ENCODE peak calls at places on chromosomes 13 and 19, in six cellular contexts. P is stimulated activated CD8-positive, alpha-beta memory T cell treated with anti-CD3 and anti-CD28 coated beads, Interleukin-12 subunit alpha, Interleukin-12 subunit beta, amount 100 ng/mL, for 4 hours; C is activated CD8-positive, alpha-beta memory T cell treated with anti-CD3 and anti-CD28 coated beads for 24 hours; Q is effector memory CD4-positive, alpha-beta T cell; A is Daoy; N is cardiac muscle cell. H is an unnamed sample.

GRCh38 chr13:113442354-113442984 is 10.8 kb downstream of the ADPRHL1 start:
- DNase-seq in Q (no peak), A (no peak), C (no peak), P (no peak), N (no peak), H (no peak)

GRCh38 chr13:51202477-51203046 is 19.6 kb upstream of the FAM124A start:
- DNase-seq in A (no peak), C (no peak), P (no peak), Q (no peak), N (no peak), H (no peak)

GRCh38 chr19:12786950-12787349 is 4.3 kb upstream of the JUNB start:
- DNase-seq in Q (no peak), N (no peak), C (no peak), P (no peak), A (no peak), H (no peak)

GRCh38 chr13:45623516-45624090 is 8.1 kb upstream of the ERICH6B start:
- DNase-seq in C (no peak), A (peak), N (peak), P (no peak), Q (no peak), H (peak)

GRCh38 chr13:46052314-46053161 is at the start of gene ZC3H13:
- DNase-seq in N (peak), A (peak), P (peak), Q (peak), C (peak), H (peak)

GRCh38 chr19:57338798-57339378 is 12.2 kb upstream of the ZNF304 start:
- DNase-seq in A (no peak), N (no peak), P (no peak), Q (no peak), C (no peak), H (peak)

GRCh38 chr13:103694033-103694432 is 627.8 kb upstream of the SLC10A2 start:
- DNase-seq in N (no peak), P (no peak), C (no peak), A (no peak), Q (no peak), H (no peak)

GRCh38 chr13:51243227-51243626 is 21.0 kb downstream of the FAM124A start:
- DNase-seq in P (no peak), Q (no peak), A (no peak), C (no peak), N (no peak), H (no peak)

GRCh38 chr13:93230466-93230865 is 3.9 kb downstream of the GPC6 start:
- DNase-seq in A (no peak), N (peak), P (no peak), C (no peak), Q (no peak), H (peak)

GRCh38 chr19:44807652-44808462 is 1.0 kb upstream of the BCAM start:
- DNase-seq in P (no peak), A (peak), C (no peak), N (peak), Q (no peak), H (peak)

GRCh38 chr13:110206170-110206569 is 100.8 kb downstream of the COL4A1 start:
- DNase-seq in Q (no peak), A (no peak), P (no peak), C (no peak), N (no peak), H (no peak)

GRCh38 chr13:46663216-46663615 is 110.2 kb downstream of the LRCH1 start:
- DNase-seq in A (no peak), Q (no peak), P (no peak), C (no peak), N (no peak), H (no peak)

GRCh38 chr19:16605552-16605951 is 22.5 kb downstream of the MED26 start:
- DNase-seq in Q (no peak), P (no peak), C (no peak), A (no peak), N (no peak), H (no peak)

H was measured in fibroblast of villous mesenchyme.